ENCODE peak calls at places on chromosome 17, in six cellular contexts. W is activated naive CD4-positive, alpha-beta T cell; U is Calu3; D is activated CD4-positive, alpha-beta memory T cell treated with anti-CD3 and anti-CD28 coated beads, Interleukin-2, amount 10 ng/mL, durations not matched to agents 7 days and 5 days; S is endothelial cell; A is natural killer cell treated with Interleukin-12 subunit alpha and Interleukin-12 subunit beta and Interleukin-15 and Interleukin-18, amount 100 ng/mL, for 72 hours. H is an unnamed sample.

GRCh38 chr17:58565389-58566311 is 51.2 kb upstream of the MTMR4 start:
- DNase-seq in W (no peak), U (no peak), D (no peak), S (no peak), A (no peak), H (no peak)

GRCh38 chr17:47275245-47275984 is 21.8 kb downstream of the ITGB3 start:
- DNase-seq in W (no peak), U (peak; percentile 28), D (no peak), S (peak; percentile 41), A (no peak), H (no peak)

GRCh38 chr17:42111901-42112551 is 488 bp downstream of the DHX58 start:
- DNase-seq in W (no peak), U (peak; percentile 54), D (peak; percentile 53), S (no peak), A (no peak), H (no peak)

GRCh38 chr17:31508310-31509094 is 117.0 kb downstream of the RAB11FIP4 start:
- DNase-seq in W (no peak), U (no peak), D (peak; percentile 87), S (no peak), A (no peak), H (no peak)

GRCh38 chr17:76934561-76935320 is 66.5 kb downstream of the MGAT5B start:
- DNase-seq in W (no peak), U (no peak), D (no peak), S (no peak), A (no peak), H (no peak)

GRCh38 chr17:9897569-9897968 is 7.5 kb downstream of the RCVRN start:
- DNase-seq in W (no peak), U (no peak), D (no peak), S (no peak), A (no peak), H (no peak)

GRCh38 chr17:71118039-71118438 is 948.7 kb downstream of the KCNJ2 start:
- DNase-seq in W (no peak), U (peak; percentile 52), D (no peak), S (peak; percentile 4), A (no peak), H (peak; percentile 29)

GRCh38 chr17:79658811-79659207 is 48.0 kb upstream of the RBFOX3 start:
- DNase-seq in W (no peak), U (peak; percentile 21), D (peak; percentile 8), S (peak; percentile 53), A (no peak), H (peak; percentile 43)

GRCh38 chr17:82175951-82176350 is 36.7 kb downstream of the CCDC57 start:
- DNase-seq in W (no peak), U (no peak), D (no peak), S (no peak), A (no peak), H (no peak)

H was measured in HCT116.